ENCODE peak calls at places on chromosome 22, in seven cellular contexts. M, W, C, Q, N, J and T are unnamed samples.

GRCh38 chr22:20948989-20949388 is 18.1 kb upstream of the AIFM3 start:
- DNase-seq in M (no peak), N (no peak), W (no peak), Q (no peak), C (no peak), J (peak), T (no peak)

GRCh38 chr22:28230682-28231081 is 311.6 kb upstream of the PITPNB start:
- DNase-seq in J (no peak), W (no peak), C (no peak), N (no peak), Q (no peak), M (no peak), T (no peak)

GRCh38 chr22:27794244-27794643 is 7.3 kb downstream of the MN1 start:
- DNase-seq in J (peak), N (no peak), M (no peak), Q (peak), C (no peak), W (no peak), T (no peak)

GRCh38 chr22:47618611-47619010 is 856.2 kb downstream of the TBC1D22A start:
- DNase-seq in N (no peak), Q (no peak), C (no peak), M (no peak), W (no peak), J (no peak), T (no peak)

GRCh38 chr22:50530280-50530856 is 556 bp upstream of the TYMP start:
- DNase-seq in Q (peak), J (peak), N (peak), M (peak), W (no peak), C (peak), T (no peak)

GRCh38 chr22:38049812-38050619 is 7.2 kb upstream of the PICK1 start:
- DNase-seq in C (no peak), M (no peak), W (no peak), J (no peak), Q (no peak), N (no peak), T (no peak)

GRCh38 chr22:43476341-43476740 is 64.5 kb downstream of the MPPED1 start:
- DNase-seq in J (peak), Q (peak), N (no peak), W (no peak), M (no peak), C (no peak), T (no peak)

GRCh38 chr22:31818481-31819392 is 64.9 kb downstream of the DEPDC5 start:
- DNase-seq in M (no peak), W (no peak), N (no peak), Q (peak), C (no peak), J (no peak), T (no peak)

GRCh38 chr22:26783886-26784285 is 126.5 kb downstream of the MIAT start:
- DNase-seq in Q (peak), N (no peak), M (peak), W (no peak), J (no peak), C (no peak), T (no peak)

GRCh38 chr22:42960146-42960509 is 54.8 kb downstream of the PACSIN2 start:
- DNase-seq in J (peak), C (no peak), N (no peak), Q (no peak), W (no peak), M (no peak), T (no peak)

GRCh38 chr22:21951931-21952465 is 650 bp downstream of the PPM1F start:
- DNase-seq in N (no peak), C (peak), Q (peak), J (peak), M (peak), W (peak), T (no peak)

GRCh38 chr22:48545976-48546375 is 1281.7 kb downstream of the BRD1 start:
- DNase-seq in C (no peak), N (no peak), Q (no peak), W (peak), M (no peak), J (no peak), T (no peak)

GRCh38 chr22:20118572-20119020 is 1.6 kb upstream of the TRMT2A start:
- DNase-seq in C (no peak), M (no peak), Q (no peak), J (peak), N (no peak), W (no peak), T (no peak)

GRCh38 chr22:23700706-23701105 is 9.9 kb downstream of the RGL4 start:
- DNase-seq in Q (no peak), W (no peak), J (no peak), C (peak), M (no peak), N (no peak), T (no peak)

GRCh38 chr22:43413826-43414225 is 2.0 kb downstream of the MPPED1 start:
- DNase-seq in C (no peak), J (no peak), W (no peak), N (no peak), Q (no peak), M (no peak), T (no peak)

GRCh38 chr22:44667829-44668189 is 34.2 kb upstream of the PRR5 start:
- DNase-seq in W (no peak), Q (no peak), N (no peak), J (peak), C (no peak), M (peak), T (no peak)
- H3K4me3 ChIP-seq in W (peak), Q (peak), N (peak), J (no peak), C (no peak), M (no peak), T (peak)

DNA sequence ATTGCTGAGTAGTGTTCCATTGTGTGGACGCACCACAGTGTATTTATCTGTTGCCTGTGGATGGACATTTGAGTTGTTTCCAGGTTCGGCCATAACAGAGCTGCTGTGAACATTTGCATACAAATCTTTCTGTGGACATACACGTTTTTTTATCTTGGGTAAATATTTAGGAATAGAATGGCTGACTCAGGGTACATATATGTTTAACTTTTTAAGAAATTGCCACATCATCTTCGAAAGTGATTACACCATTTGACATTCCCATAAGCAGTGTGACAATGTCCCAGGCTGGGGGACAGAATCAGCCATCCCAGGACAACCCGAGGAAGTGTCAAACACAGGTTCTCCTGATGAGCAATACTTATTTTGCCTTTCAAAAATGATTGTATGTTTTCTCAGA is 87.9 kb downstream of the OSBP2 start:
- DNase-seq in Q (no peak), W (no peak), C (no peak), N (no peak), M (no peak), J (no peak), T (no peak)
- H3K4me3 ChIP-seq in Q (no peak), W (no peak), C (no peak), N (no peak), M (no peak), J (no peak), T (no peak)

DNA sequence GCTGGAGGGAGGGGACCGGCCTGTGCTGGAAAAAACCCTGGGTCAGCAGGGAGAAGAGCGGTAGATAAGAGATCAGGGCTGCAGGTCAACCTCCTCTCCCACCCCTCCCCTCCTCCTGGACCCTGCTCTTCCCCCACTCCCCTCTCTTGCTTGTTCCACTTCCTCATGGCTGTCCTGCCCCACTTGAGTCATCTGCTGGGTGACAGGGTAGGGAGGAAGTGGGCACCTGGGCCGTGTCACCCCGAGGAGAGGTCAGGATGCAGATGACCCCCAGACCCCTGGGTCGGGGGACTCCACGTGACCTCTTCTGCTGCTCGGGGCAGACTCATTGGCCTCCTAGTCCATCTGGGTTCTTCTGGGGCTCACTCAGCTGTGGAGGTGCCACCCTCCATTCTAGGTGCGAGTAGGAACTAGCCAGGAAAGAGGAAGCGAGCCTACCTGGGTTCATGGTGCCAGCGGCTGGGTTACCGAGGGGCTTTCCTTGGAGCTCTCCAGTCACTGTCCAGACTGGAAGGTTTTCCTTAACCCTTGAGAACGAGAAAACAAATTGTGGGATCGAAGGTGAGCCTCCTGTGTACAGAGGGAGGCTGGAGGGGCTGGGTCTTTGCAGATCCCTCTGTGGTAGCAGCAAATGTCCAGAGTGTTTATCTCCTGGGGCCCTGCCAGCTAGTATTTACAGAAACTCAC is 6.5 kb downstream of the APOL2 start:
- DNase-seq in W (no peak), N (no peak), C (no peak), Q (no peak), M (no peak), J (no peak), T (no peak)
- H3K4me3 ChIP-seq in W (no peak), N (no peak), C (no peak), Q (no peak), M (no peak), J (no peak), T (no peak)

GRCh38 chr22:39905686-39906085 is 4.8 kb downstream of the GRAP2 start:
- DNase-seq in J (no peak), W (no peak), M (no peak), Q (no peak), N (peak), C (no peak), T (no peak)
- H3K4me3 ChIP-seq in J (no peak), W (no peak), M (no peak), Q (no peak), N (no peak), C (no peak), T (no peak)

GRCh38 chr22:18024276-18024939 is at the start of gene MICAL3:
- DNase-seq in C (peak), W (peak), J (peak), Q (peak), M (peak), N (peak), T (no peak)

GRCh38 chr22:18021431-18021830 is 2.9 kb downstream of the MICAL3 start:
- DNase-seq in M (no peak), N (no peak), C (no peak), J (no peak), Q (no peak), W (no peak), T (no peak)

GRCh38 chr22:18023509-18024275 is 669 bp downstream of the MICAL3 start:
- DNase-seq in C (peak), N (peak), M (peak), W (peak), J (peak), Q (peak), T (no peak)

GRCh38 chr22:18024956-18025720 is 777 bp upstream of the MICAL3 start:
- DNase-seq in N (no peak), C (no peak), J (no peak), W (no peak), M (no peak), Q (no peak), T (no peak)

DNA sequence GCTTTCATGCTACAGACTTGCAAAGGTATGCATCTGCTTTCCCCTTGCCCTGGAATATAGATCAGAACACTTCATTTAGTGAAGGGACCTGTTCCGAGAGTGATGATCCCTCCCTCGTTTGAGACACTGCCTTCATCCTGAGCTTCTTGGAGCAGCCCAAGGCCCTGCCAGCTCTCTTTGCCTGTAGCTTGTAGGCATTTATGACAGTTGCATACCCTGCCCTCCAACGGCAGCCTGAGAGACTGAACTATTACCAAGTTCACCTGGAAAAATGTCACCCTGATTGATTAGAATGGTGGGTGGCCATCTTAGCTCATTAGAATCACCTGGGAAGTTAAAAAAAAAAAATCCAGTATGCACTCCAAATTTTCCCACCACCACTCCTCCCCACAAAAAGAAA is 1.5 kb downstream of the MICAL3 start:
- DNase-seq in J (no peak), M (peak), C (no peak), N (no peak), W (no peak), Q (no peak), T (no peak)
- H3K4me3 ChIP-seq in J (no peak), M (no peak), C (no peak), N (no peak), W (no peak), Q (peak), T (no peak)

GRCh38 chr22:35835998-35836691 is 118.5 kb downstream of the APOL5 start:
- DNase-seq in W (no peak), M (peak), Q (peak), N (peak), J (no peak), C (peak), T (peak)
- H3K4me3 ChIP-seq in W (peak), M (no peak), Q (peak), N (peak), J (peak), C (no peak), T (peak)